ENCODE peak calls at places on chromosomes 4 and X, in four cellular contexts. U is foreskin fibroblast, F is bronchial epithelial cell, Y is tibial artery. B is an unnamed sample.

GRCh38 chr4:81421346-81422218 is 50.1 kb downstream of the RASGEF1B start:
- DNase-seq in U (no peak), Y (peak), F (peak), B (no peak)

GRCh38 chr4:103410401-103410800 is 212.3 kb upstream of the CENPE start:
- DNase-seq in U (no peak), Y (no peak), F (peak), B (no peak)

GRCh38 chr4:10403633-10404445 is 53.4 kb downstream of the ZNF518B start:
- DNase-seq in F (peak), Y (no peak), U (peak), B (no peak)

GRCh38 chr4:105014242-105015031 is 132.2 kb upstream of the TET2 start:
- DNase-seq in Y (no peak), U (no peak), F (no peak), B (no peak)

GRCh38 chr4:13872145-13872544 is 244.6 kb upstream of the BOD1L1 start:
- DNase-seq in U (peak), F (peak), Y (no peak), B (no peak)

GRCh38 chr4:56858302-56858644 is 36.8 kb upstream of the SPINK2 start:
- DNase-seq in F (no peak), Y (no peak), U (no peak), B (no peak)

GRCh38 chrX:2863646-2864045 is 34.9 kb downstream of the GYG2 start:
- DNase-seq in U (no peak), F (no peak), Y (no peak), B (no peak)

GRCh38 chr4:21628916-21629315 is 319.7 kb downstream of the KCNIP4 start:
- DNase-seq in F (no peak), Y (no peak), U (no peak), B (no peak)

GRCh38 chrX:9913041-9913440 is 54.1 kb upstream of the CLDN34 start:
- DNase-seq in Y (no peak), U (no peak), F (peak), B (no peak)

GRCh38 chrX:120790118-120790517 is 85.5 kb downstream of the CT47B1 start:
- DNase-seq in Y (no peak), U (peak), F (peak), B (peak)

GRCh38 chr4:69832326-69833030 is 27.5 kb downstream of the SULT1E1 start:
- DNase-seq in Y (no peak), F (peak), U (no peak), B (no peak)

GRCh38 chrX:35622021-35622420 is 176.1 kb upstream of the MAGEB16 start:
- DNase-seq in U (no peak), F (no peak), Y (no peak), B (no peak)

GRCh38 chr4:76904646-76905190 is 6.8 kb upstream of the SOWAHB start:
- DNase-seq in F (peak), Y (no peak), U (no peak), B (no peak)

GRCh38 chr4:26420903-26421302 is 69.4 kb downstream of the CCKAR start:
- DNase-seq in Y (no peak), F (no peak), U (no peak), B (no peak)

GRCh38 chrX:40423299-40423698 is 157.5 kb upstream of the ATP6AP2 start:
- DNase-seq in F (peak), Y (no peak), U (no peak), B (no peak)

GRCh38 chrX:88136328-88136727 is 610.7 kb upstream of the CPXCR1 start:
- DNase-seq in F (no peak), Y (no peak), U (no peak), B (no peak)

DNA sequence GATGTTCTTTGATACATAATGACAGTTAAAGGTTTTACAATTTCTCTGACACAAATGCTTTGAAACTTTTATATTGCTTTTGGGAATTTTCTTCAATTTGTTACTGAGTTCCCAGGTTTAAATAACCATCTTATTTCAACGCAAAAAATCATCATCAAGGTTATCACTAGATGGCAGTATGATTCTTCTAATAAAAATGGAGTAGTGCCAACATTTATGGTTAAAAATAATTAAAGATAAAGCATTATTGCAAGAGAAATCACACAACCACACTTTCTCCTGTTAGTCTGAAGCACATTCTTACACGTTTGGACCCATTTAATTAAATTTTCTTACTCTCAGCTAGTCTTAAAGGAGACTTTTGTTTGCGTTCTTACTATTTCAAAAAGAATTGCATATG is 611.3 kb upstream of the CPXCR1 start:
- DNase-seq in U (no peak), F (no peak), Y (no peak), B (no peak)
- TF ChIP-seq CTCF in U (no peak), F (no peak), Y (no peak), B (no peak)

GRCh38 chrX:110852180-110852579 is 56.6 kb upstream of the CHRDL1 start:
- DNase-seq in U (peak), Y (no peak), F (peak), B (no peak)
- TF ChIP-seq CTCF in U (peak), Y (no peak), F (peak), B (peak)

GRCh38 chrX:64894454-64895038 is 81.7 kb downstream of the ZC4H2 start:
- DNase-seq in U (no peak), F (peak), Y (no peak), B (no peak)
- TF ChIP-seq CTCF in U (peak), F (peak), Y (no peak), B (peak)

GRCh38 chrX:155094468-155095061 is 23.3 kb downstream of the BRCC3 start:
- DNase-seq in Y (no peak), U (peak), F (peak), B (no peak)
- TF ChIP-seq CTCF in Y (peak), U (peak), F (peak), B (peak)

GRCh38 chr4:111630705-111631104 is 514.5 kb upstream of the FAM241A start:
- DNase-seq in U (no peak), F (peak), Y (no peak), B (no peak)
- TF ChIP-seq CTCF in U (peak), F (peak), Y (peak), B (peak)

GRCh38 chrX:15849555-15849954 is 5.1 kb downstream of the AP1S2 start:
- DNase-seq in F (no peak), Y (no peak), U (no peak), B (no peak)
- TF ChIP-seq CTCF in F (no peak), Y (no peak), U (peak), B (peak)

GRCh38 chrX:63466690-63467089 is 115.6 kb upstream of the SPIN4 start:
- DNase-seq in F (no peak), U (no peak), Y (no peak), B (no peak)
- TF ChIP-seq CTCF in F (no peak), U (no peak), Y (no peak), B (peak)

GRCh38 chr4:129046055-129046959 is 47.0 kb downstream of the SCLT1 start:
- DNase-seq in F (peak), Y (no peak), U (no peak), B (no peak)

DNA sequence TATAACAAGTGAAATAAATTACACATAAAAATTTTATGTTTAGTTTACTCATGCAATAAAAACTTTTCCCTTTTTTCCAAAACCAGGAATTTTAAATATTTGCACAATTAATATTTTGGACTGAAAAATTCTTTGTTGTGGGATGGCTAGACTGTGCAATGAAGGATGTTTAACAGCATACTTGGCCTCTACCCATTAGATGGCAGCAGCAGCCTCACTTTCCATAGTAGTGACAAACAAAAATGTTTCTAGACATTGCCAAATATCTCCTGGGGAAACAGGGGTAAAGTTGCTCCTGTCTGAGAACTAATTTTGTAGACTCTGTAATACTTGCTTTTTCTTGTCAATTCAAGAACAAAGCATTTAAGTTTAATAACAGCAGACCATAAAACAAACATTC is 49.8 kb downstream of the SCLT1 start:
- DNase-seq in Y (no peak), U (peak), F (peak), B (peak)
- TF ChIP-seq CTCF in Y (no peak), U (peak), F (peak), B (peak)

GRCh38 chrX:153491351-153492152 is 3.2 kb upstream of the BGN start:
- DNase-seq in F (no peak), Y (no peak), U (no peak), B (no peak)

GRCh38 chrX:153493085-153493484 is 1.7 kb upstream of the BGN start:
- DNase-seq in U (no peak), Y (no peak), F (no peak), B (no peak)

GRCh38 chrX:153494061-153494460 is 719 bp upstream of the BGN start:
- DNase-seq in F (no peak), U (no peak), Y (peak), B (no peak)

GRCh38 chrX:153492153-153492454 is 2.7 kb upstream of the BGN start:
- DNase-seq in F (no peak), Y (no peak), U (no peak), B (no peak)

GRCh38 chrX:153492543-153492942 is 2.2 kb upstream of the BGN start:
- DNase-seq in Y (no peak), U (no peak), F (no peak), B (no peak)
- TF ChIP-seq CTCF in Y (no peak), U (no peak), F (no peak), B (no peak)

GRCh38 chrX:106401965-106402559 is 209.7 kb upstream of the RADX start:
- DNase-seq in F (no peak), Y (no peak), U (no peak), B (no peak)

GRCh38 chrX:106392346-106392745 is 219.4 kb upstream of the RADX start:
- DNase-seq in F (no peak), U (no peak), Y (no peak), B (no peak)

DNA sequence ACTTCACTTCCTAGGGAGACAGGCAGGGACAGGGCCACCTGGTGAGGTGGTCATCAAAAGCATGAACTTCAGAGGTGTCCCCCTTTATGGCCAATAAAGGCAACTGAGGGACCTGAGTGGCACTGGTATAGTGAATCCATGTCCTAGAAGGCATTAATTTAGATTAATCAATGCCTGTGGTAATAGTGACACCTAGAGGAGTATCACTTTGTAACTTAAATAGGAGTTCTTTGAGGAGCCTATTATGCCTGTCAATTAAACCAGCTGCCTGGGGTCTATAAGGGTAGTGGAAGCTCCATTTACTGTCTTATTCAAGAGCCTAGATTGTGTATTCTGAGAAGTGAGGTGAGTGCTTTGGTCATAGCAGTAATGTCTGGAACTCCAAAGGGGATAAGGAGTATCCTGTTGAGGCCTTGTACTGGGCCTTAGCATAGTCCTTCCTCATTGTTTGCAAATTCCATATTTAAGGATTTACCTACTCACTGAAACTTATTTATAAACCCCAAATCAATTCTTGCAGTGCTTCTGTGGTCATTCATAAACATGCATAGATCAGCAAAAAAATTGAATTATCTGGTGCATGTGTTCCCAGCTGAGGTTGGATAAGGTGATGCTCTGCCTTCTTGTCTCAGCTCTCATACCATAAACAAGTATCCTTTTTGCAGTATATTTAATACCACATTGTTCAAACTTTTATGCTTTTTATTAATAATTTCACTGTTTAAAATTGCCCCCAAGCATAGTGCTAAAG is 213.8 kb upstream of the RADX start:
- DNase-seq in F (peak), Y (no peak), U (no peak), B (no peak)
- TF ChIP-seq CTCF in F (peak), Y (no peak), U (no peak), B (no peak)